ENCODE peak calls at places on chromosomes 1 and 21, in eight cellular contexts. F is fibroblast of lung, Q is sigmoid colon, T is tibial artery, H is upper lobe of right lung, P is MM.1S, M is GM23248, N is heart left ventricle. I is an unnamed sample.

GRCh38 chr1:157542676-157543075 is 9.6 kb downstream of the FCRL5 start:
- DNase-seq in H (no peak), F (no peak), M (no peak), N (peak; percentile 66), T (no peak), Q (no peak), P (no peak), I (no peak)

GRCh38 chr1:196059210-196059609 is 549.0 kb downstream of the KCNT2 start:
- DNase-seq in Q (no peak), P (no peak), N (no peak), F (peak; percentile 0), M (no peak), T (no peak), H (no peak), I (peak; percentile 7)

GRCh38 chr1:56330400-56331026 is 248.8 kb downstream of the PLPP3 start:
- DNase-seq in M (peak; percentile 68), T (no peak), N (no peak), P (peak; percentile 12), F (peak; percentile 74), Q (no peak), H (no peak), I (peak; percentile 58)

GRCh38 chr1:26500488-26501175 is 28.4 kb downstream of the HMGN2 start:
- DNase-seq in T (no peak), H (peak; percentile 96), N (peak; percentile 92), P (peak; percentile 83), M (peak; percentile 85), F (peak; percentile 64), Q (peak; percentile 92), I (peak; percentile 76)

GRCh38 chr1:19646366-19646765 is 2.3 kb downstream of the NBL1 start:
- DNase-seq in Q (no peak), M (peak; percentile 56), P (no peak), F (no peak), N (no peak), H (no peak), T (no peak), I (peak; percentile 17)

GRCh38 chr1:172239894-172240293 is 180.6 kb upstream of the C1orf105 start:
- DNase-seq in Q (no peak), P (no peak), H (no peak), F (no peak), T (no peak), M (no peak), N (no peak), I (no peak)

GRCh38 chr1:201397675-201398074 is 1.4 kb downstream of the LAD1 start:
- DNase-seq in P (no peak), M (no peak), H (no peak), T (no peak), Q (no peak), F (no peak), N (no peak), I (peak; percentile 92)

GRCh38 chr1:29148656-29149491 is 25.2 kb upstream of the TMEM200B start:
- DNase-seq in P (no peak), F (no peak), H (no peak), Q (no peak), N (no peak), T (no peak), M (no peak), I (no peak)

GRCh38 chr21:40049031-40049958 is 182.1 kb downstream of the PCP4 start:
- DNase-seq in Q (peak; percentile 83), F (peak; percentile 84), P (no peak), H (no peak), T (peak; percentile 44), M (no peak), N (no peak), I (no peak)

GRCh38 chr1:164787834-164788231 is 228.8 kb downstream of the PBX1 start:
- DNase-seq in N (no peak), M (no peak), P (no peak), H (no peak), F (no peak), Q (no peak), T (no peak), I (no peak)

GRCh38 chr21:45934570-45934969 is 47.0 kb upstream of the COL6A1 start:
- DNase-seq in N (peak; percentile 15), M (no peak), F (no peak), P (no peak), H (no peak), T (no peak), Q (no peak), I (no peak)

GRCh38 chr1:24503870-24504523 is 1.4 kb downstream of the RCAN3 start:
- DNase-seq in F (no peak), N (no peak), Q (no peak), H (no peak), M (no peak), T (no peak), P (no peak), I (peak; percentile 5)

GRCh38 chr1:202241376-202242079 is 47.9 kb downstream of the LGR6 start:
- DNase-seq in P (no peak), F (no peak), Q (peak; percentile 46), H (no peak), N (no peak), M (no peak), T (peak; percentile 57), I (peak; percentile 66)

GRCh38 chr21:42073140-42074099 is 2.3 kb downstream of the UMODL1 start:
- DNase-seq in P (no peak), N (peak; percentile 20), M (no peak), F (no peak), Q (no peak), H (peak; percentile 58), T (no peak), I (peak; percentile 18)

GRCh38 chr21:41251961-41252642 is 64.5 kb upstream of the FAM3B start:
- DNase-seq in P (no peak), M (peak; percentile 72), F (peak; percentile 97), T (no peak), Q (no peak), H (no peak), N (no peak), I (peak; percentile 70)

GRCh38 chr1:20342294-20343148 is 51.8 kb downstream of the VWA5B1 start:
- DNase-seq in N (no peak), M (no peak), P (no peak), H (no peak), F (no peak), T (no peak), Q (no peak), I (no peak)

GRCh38 chr1:60133848-60134247 is 60.3 kb upstream of the C1orf87 start:
- DNase-seq in Q (no peak), F (peak; percentile 91), H (no peak), P (no peak), T (no peak), M (peak; percentile 92), N (no peak), I (no peak)

GRCh38 chr1:224932607-224933249 is 3.3 kb downstream of the DNAH14 start:
- DNase-seq in F (no peak), M (no peak), T (no peak), H (no peak), N (no peak), P (no peak), Q (no peak), I (no peak)

GRCh38 chr1:224928906-224929305 is 569 bp upstream of the DNAH14 start:
- DNase-seq in M (no peak), T (no peak), N (no peak), H (no peak), P (no peak), F (no peak), Q (no peak), I (no peak)

GRCh38 chr1:224929335-224930237 is at the start of gene DNAH14:
- DNase-seq in T (peak; percentile 31), N (peak; percentile 64), H (peak; percentile 96), P (peak; percentile 68), M (peak; percentile 88), F (peak; percentile 90), Q (peak; percentile 68), I (peak; percentile 94)

GRCh38 chr1:224933584-224933983 is 4.1 kb downstream of the DNAH14 start:
- DNase-seq in Q (no peak), M (no peak), F (no peak), N (no peak), H (no peak), P (no peak), T (no peak), I (no peak)

GRCh38 chr1:224931605-224932004 is 2.1 kb downstream of the DNAH14 start:
- DNase-seq in P (no peak), T (no peak), H (no peak), N (no peak), M (no peak), Q (no peak), F (no peak), I (no peak)
- H3K9me3 ChIP-seq in P (no peaks in the 10 kb centered on the region), T (peaks cover 3% of the 10 kb centered on the region), H (peaks cover 28% of the 10 kb centered on the region), N (peaks cover 24% of the 10 kb centered on the region), M (peaks cover 17% of the 10 kb centered on the region), Q (peaks cover 5% of the 10 kb centered on the region), F (no peaks in the 10 kb centered on the region), I (peaks cover 46% of the 10 kb centered on the region)

GRCh38 chr21:44408226-44408625 is 47.1 kb upstream of the LRRC3 start:
- DNase-seq in Q (no peak), H (no peak), P (no peak), M (no peak), T (no peak), N (no peak), F (no peak), I (no peak)

GRCh38 chr21:44406953-44407352 is 48.4 kb upstream of the LRRC3 start:
- DNase-seq in M (no peak), F (no peak), P (no peak), Q (no peak), H (no peak), N (no peak), T (no peak), I (no peak)

GRCh38 chr21:44405091-44405947 is 50.0 kb upstream of the LRRC3 start:
- DNase-seq in M (no peak), P (no peak), T (no peak), F (no peak), N (no peak), H (no peak), Q (no peak), I (no peak)

GRCh38 chr21:44407493-44407892 is 47.8 kb upstream of the LRRC3 start:
- DNase-seq in H (no peak), Q (no peak), N (no peak), T (no peak), M (no peak), F (no peak), P (no peak), I (no peak)

GRCh38 chr21:44405948-44406872 is 49.1 kb upstream of the LRRC3 start:
- DNase-seq in H (no peak), P (no peak), F (peak; percentile 40), N (no peak), Q (no peak), M (peak; percentile 22), T (no peak), I (peak; percentile 28)
- H3K9me3 ChIP-seq in H (no peaks in the 10 kb centered on the region), P (no peaks in the 10 kb centered on the region), F (peaks cover 10% of the 10 kb centered on the region), N (no peaks in the 10 kb centered on the region), Q (no peaks in the 10 kb centered on the region), M (no peaks in the 10 kb centered on the region), T (no peaks in the 10 kb centered on the region), I (peaks cover 10% of the 10 kb centered on the region)

DNA sequence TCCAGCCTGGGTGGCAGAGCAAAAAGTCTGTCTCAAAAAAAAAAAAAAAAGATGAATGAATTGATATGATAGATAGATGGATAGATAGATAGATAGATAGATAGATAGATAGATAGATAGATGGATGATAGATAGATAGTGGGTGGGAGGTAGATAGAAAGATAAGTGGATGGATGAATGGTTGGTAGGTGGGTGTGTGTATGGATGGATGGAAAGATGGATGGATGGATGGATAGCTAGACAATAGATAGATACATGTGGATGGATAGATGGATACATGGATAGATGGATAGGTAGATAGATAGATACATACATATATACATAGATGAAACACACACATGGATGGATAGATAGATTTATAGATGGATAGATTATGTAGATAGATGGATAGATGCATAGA is 28.5 kb downstream of the TRPM2 start:
- DNase-seq in H (no peak), T (no peak), M (no peak), F (no peak), P (no peak), Q (no peak), N (no peak), I (no peak)
- H3K9me3 ChIP-seq in H (peaks cover 21% of the 10 kb centered on the region), T (peaks cover 2% of the 10 kb centered on the region), M (no peaks in the 10 kb centered on the region), F (no peaks in the 10 kb centered on the region), P (peaks cover 5% of the 10 kb centered on the region), Q (peaks cover 17% of the 10 kb centered on the region), N (peaks cover 32% of the 10 kb centered on the region), I (peaks cover 24% of the 10 kb centered on the region)

GRCh38 chr1:4328402-4329071 is 325.9 kb upstream of the AJAP1 start:
- DNase-seq in T (no peak), H (no peak), F (no peak), M (no peak), N (no peak), P (no peak), Q (no peak), I (no peak)
- H3K9me3 ChIP-seq in T (no peaks in the 10 kb centered on the region), H (no peaks in the 10 kb centered on the region), F (no peaks in the 10 kb centered on the region), M (no peaks in the 10 kb centered on the region), N (peaks cover under 1% of the 10 kb centered on the region), P (no peaks in the 10 kb centered on the region), Q (no peaks in the 10 kb centered on the region), I (peaks cover 7% of the 10 kb centered on the region)